ENCODE peak calls at places on chromosomes 5 and 9, in four cellular contexts. Q is GM12878, N is K562, Z is HepG2. O is an unnamed sample.

GRCh38 chr5:109485030-109485429 is 75.3 kb upstream of the PJA2 start:
- DNase-seq in Q (no peak), N (peak; percentile 23), Z (peak; percentile 92), O (no peak)

GRCh38 chr9:9645006-9645405 is 967.8 kb downstream of the PTPRD start:
- DNase-seq in Q (no peak), N (no peak), Z (no peak), O (no peak)

GRCh38 chr5:137566118-137566541 is 67.0 kb upstream of the SPOCK1 start:
- DNase-seq in Q (no peak), N (no peak), Z (no peak), O (no peak)

GRCh38 chr9:94002316-94003140 is 47.4 kb upstream of the BARX1 start:
- DNase-seq in Q (no peak), N (peak; percentile 50), Z (peak; percentile 61), O (peak; percentile 56)

GRCh38 chr5:131221888-131222287 is 42.0 kb upstream of the CDC42SE2 start:
- DNase-seq in Q (no peak), N (no peak), Z (no peak), O (no peak)

GRCh38 chr5:104024538-104024937 is 461.9 kb upstream of the NUDT12 start:
- DNase-seq in Q (no peak), N (no peak), Z (no peak), O (no peak)

GRCh38 chr9:131347376-131348020 is 46.4 kb upstream of the PRRC2B start:
- DNase-seq in Q (no peak), N (peak; percentile 45), Z (no peak), O (peak; percentile 10)

GRCh38 chr5:33238826-33239670 is 201.7 kb upstream of the TARS1 start:
- DNase-seq in Q (no peak), N (no peak), Z (no peak), O (no peak)

GRCh38 chr9:96522371-96522770 is 72.4 kb downstream of the HABP4 start:
- DNase-seq in Q (no peak), N (no peak), Z (peak; percentile 60), O (no peak)

GRCh38 chr5:148163345-148163744 is 5.0 kb upstream of the SPINK14 start:
- DNase-seq in Q (no peak), N (no peak), Z (no peak), O (peak; percentile 18)

GRCh38 chr9:93822229-93822628 is 132.9 kb downstream of the BARX1 start:
- DNase-seq in Q (no peak), N (no peak), Z (no peak), O (no peak)

DNA sequence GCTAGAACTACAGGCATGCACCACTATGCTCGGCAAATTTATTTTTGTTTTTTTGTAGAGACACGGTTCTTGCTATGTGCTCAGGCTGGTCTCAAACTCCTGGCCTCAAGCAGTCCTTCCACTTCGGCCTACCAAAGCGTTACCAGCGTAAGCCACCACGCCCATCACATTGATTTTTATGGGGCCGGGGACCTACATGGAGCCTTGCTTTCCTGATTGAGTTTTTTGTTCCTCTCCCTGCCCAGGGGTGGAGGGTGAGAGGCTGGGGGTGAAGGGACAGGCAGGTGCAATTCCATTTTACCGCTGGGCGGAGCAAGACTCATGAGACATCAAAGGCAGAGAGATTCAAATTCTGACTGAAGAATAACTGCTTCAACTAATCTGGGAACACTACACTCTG is 1.9 kb downstream of the ALDH1B1 start:
- DNase-seq in Q (no peak), N (no peak), Z (no peak), O (no peak)
- TF ChIP-seq NR2C2 in Q (no peak), N (no peak), Z (no peak), O (no peak)

DNA sequence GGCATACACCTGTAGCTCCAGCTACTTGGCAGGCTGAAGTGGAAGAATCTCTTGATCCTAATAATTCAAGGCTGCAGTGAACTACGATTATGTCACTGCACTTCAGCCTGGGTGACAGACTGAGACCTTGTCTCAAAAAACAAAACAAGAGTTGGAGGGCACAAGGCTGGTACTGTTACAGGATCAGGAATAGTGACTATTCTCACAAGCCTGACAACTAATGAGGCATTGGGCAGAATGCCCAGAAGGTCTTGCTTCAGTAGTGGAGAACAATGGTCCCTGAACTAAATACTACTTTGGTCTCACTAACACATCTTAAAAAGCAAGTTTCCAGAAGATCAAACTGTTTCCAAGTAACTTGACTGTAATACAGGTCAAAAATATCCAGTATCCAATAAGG is 182.9 kb upstream of the RFX3 start:
- DNase-seq in Q (peak; percentile 9), N (no peak), Z (no peak), O (no peak)
- TF ChIP-seq NR2C2 in Q (no peak), N (no peak), Z (no peak), O (no peak)

DNA sequence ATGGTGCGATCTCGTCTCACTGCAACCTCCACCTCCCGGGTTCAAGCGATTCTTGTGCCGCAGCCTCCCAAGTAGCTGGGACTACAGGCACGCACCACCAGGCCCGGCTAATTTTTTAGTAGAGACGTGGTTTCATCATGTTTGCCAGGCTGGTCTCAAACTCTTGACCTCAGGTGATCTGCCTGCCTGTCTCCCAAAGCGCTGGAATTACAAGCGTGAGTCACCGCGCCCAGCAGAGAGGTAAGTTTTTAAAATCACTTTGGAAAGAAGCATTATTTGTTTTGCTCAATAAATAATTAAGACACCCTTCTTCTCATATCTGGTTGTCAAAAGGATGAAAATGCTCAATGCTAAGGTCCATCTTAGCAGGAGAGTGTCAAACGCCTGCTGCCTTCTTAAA is 48.5 kb upstream of the STXBP1 start:
- DNase-seq in Q (no peak), N (no peak), Z (no peak), O (no peak)
- TF ChIP-seq NR2C2 in Q (no peak), N (no peak), Z (no peak), O (no peak)

GRCh38 chr9:110640736-110641135 is 27.9 kb upstream of the MUSK start:
- DNase-seq in Q (no peak), N (no peak), Z (no peak), O (no peak)

GRCh38 chr9:110641350-110641749 is 27.2 kb upstream of the MUSK start:
- DNase-seq in Q (no peak), N (no peak), Z (no peak), O (no peak)

GRCh38 chr9:110635589-110635988 is 33.0 kb upstream of the MUSK start:
- DNase-seq in Q (no peak), N (no peak), Z (no peak), O (no peak)

DNA sequence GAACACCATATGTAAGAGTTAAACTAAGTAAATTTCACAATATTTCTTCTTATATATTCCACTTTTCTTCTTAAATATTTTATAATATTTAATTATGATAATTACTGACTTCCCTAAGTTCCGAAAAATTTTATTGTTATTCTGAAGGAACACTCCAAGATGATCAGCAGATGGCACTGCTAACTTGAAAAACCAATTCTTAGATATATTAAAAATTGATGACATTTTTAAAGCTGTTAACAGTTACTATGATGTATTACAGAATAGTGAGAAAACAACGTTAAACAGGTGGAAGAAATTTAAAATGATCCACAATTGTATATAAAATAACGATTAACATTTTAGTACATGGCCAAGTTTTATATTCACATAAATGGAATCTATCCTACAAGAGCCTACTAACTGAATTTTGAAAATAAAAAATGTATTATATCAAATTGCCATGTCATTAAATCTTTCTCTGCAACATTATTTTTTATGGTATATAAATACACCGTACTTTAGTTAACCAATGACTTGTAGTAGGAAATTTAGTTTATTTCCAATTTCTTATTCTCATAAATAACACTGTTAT is 30.1 kb upstream of the MUSK start:
- DNase-seq in Q (no peak), N (no peak), Z (no peak), O (no peak)
- TF ChIP-seq NR2C2 in Q (no peak), N (no peak), Z (no peak), O (no peak)

GRCh38 chr5:35881758-35882157 is 25.1 kb downstream of the IL7R start:
- DNase-seq in Q (no peak), N (no peak), Z (no peak), O (no peak)

GRCh38 chr5:35879649-35880048 is 23.0 kb downstream of the IL7R start:
- DNase-seq in Q (no peak), N (no peak), Z (no peak), O (no peak)

GRCh38 chr5:35880166-35880565 is 23.5 kb downstream of the IL7R start:
- DNase-seq in Q (no peak), N (no peak), Z (no peak), O (no peak)

GRCh38 chr5:35884789-35885172 is 28.1 kb downstream of the IL7R start:
- DNase-seq in Q (no peak), N (no peak), Z (no peak), O (no peak)

GRCh38 chr5:35884125-35884788 is 27.6 kb downstream of the IL7R start:
- DNase-seq in Q (no peak), N (no peak), Z (no peak), O (no peak)
- TF ChIP-seq NR2C2 in Q (no peak), N (no peak), Z (no peak), O (no peak)

GRCh38 chr9:95502248-95502647 is 14.5 kb downstream of the PTCH1 start:
- DNase-seq in Q (no peak), N (no peak), Z (no peak), O (no peak)
- TF ChIP-seq NR2C2 in Q (no peak), N (no peak), Z (no peak), O (no peak)

GRCh38 chr9:107465467-107466451 is 23.8 kb downstream of the KLF4 start:
- DNase-seq in Q (no peak), N (peak; percentile 58), Z (no peak), O (peak; percentile 79)
- TF ChIP-seq NR2C2 in Q (no peak), N (no peak), Z (no peak), O (no peak)

GRCh38 chr5:67648201-67648671 is 451.6 kb upstream of the CD180 start:
- DNase-seq in Q (no peak), N (no peak), Z (no peak), O (no peak)
- TF ChIP-seq NR2C2 in Q (no peak), N (no peak), Z (no peak), O (no peak)

GRCh38 chr9:133238851-133239532 is 29.9 kb upstream of the OBP2B start:
- DNase-seq in Q (no peak), N (peak; percentile 93), Z (peak; percentile 56), O (peak; percentile 93)
- TF ChIP-seq NR2C2 in Q (no peak), N (no peak), Z (no peak), O (no peak)

O was measured in WTC11.